ENCODE peak calls at places on chromosomes 11 and 22, in five cellular contexts. P is GM23248, R is H9, J is HCT116, O is PC-3. H is an unnamed sample.
A peak's percentile ranks its signal among the peaks of the same experiment; 100 is the strongest.

GRCh38 chr11:43072911-43073310 is 238.9 kb upstream of the API5 start:
- DNase-seq in O (no peak), J (no peak), P (no peak), R (no peak), H (no peak)

GRCh38 chr22:49310354-49310753 is 517.3 kb downstream of the BRD1 start:
- DNase-seq in R (peak; percentile 12), J (no peak), O (no peak), P (no peak), H (no peak)

GRCh38 chr11:130214861-130215530 is 55.4 kb downstream of the ST14 start:
- DNase-seq in J (no peak), R (no peak), O (no peak), P (no peak), H (no peak)

GRCh38 chr11:114280696-114281095 is 15.5 kb upstream of the NNMT start:
- DNase-seq in P (peak; percentile 92), R (peak; percentile 92), J (peak; percentile 35), O (peak; percentile 93), H (peak; percentile 94)

GRCh38 chr11:134584001-134584561 is 172.0 kb upstream of the B3GAT1 start:
- DNase-seq in P (no peak), J (no peak), R (peak; percentile 11), O (no peak), H (no peak)

GRCh38 chr11:59172345-59173079 is 580 bp downstream of the DTX4 start:
- DNase-seq in P (peak; percentile 42), J (no peak), O (peak; percentile 13), R (peak; percentile 66), H (no peak)

GRCh38 chr11:95143106-95143681 is 53.5 kb downstream of the ENDOD1 start:
- DNase-seq in J (no peak), R (no peak), P (peak; percentile 86), O (no peak), H (peak; percentile 42)

GRCh38 chr11:87039371-87039770 is 1.6 kb downstream of the TMEM135 start:
- DNase-seq in J (no peak), R (no peak), O (no peak), P (peak; percentile 25), H (no peak)

GRCh38 chr22:36232715-36233401 is 6.5 kb downstream of the APOL2 start:
- DNase-seq in P (no peak), J (no peak), O (no peak), R (no peak), H (no peak)

GRCh38 chr11:2212411-2213251 is 41.0 kb upstream of the TH start:
- DNase-seq in O (no peak), R (peak; percentile 23), P (no peak), J (no peak), H (no peak)

GRCh38 chr11:12889243-12889642 is 119.9 kb upstream of the RASSF10 start:
- DNase-seq in J (no peak), P (peak; percentile 94), O (no peak), R (no peak), H (peak; percentile 79)

GRCh38 chr11:105144887-105145286 is 5.3 kb upstream of the CARD18 start:
- DNase-seq in O (peak; percentile 91), R (no peak), J (peak; percentile 13), P (peak; percentile 80), H (peak; percentile 75)

GRCh38 chr22:44622147-44622427 is 79.9 kb upstream of the PRR5 start:
- DNase-seq in R (peak; percentile 46), P (no peak), J (no peak), O (peak; percentile 16), H (no peak)

GRCh38 chr22:46421272-46421671 is 85.8 kb downstream of the TRMU start:
- DNase-seq in J (no peak), P (no peak), R (no peak), O (no peak), H (no peak)

GRCh38 chr11:35239476-35240075 is 100.6 kb downstream of the CD44 start:
- DNase-seq in P (no peak), R (no peak), J (no peak), O (no peak), H (no peak)

GRCh38 chr11:103652013-103652412 is 384.4 kb upstream of the DDI1 start:
- DNase-seq in J (no peak), O (peak; percentile 52), R (no peak), P (peak; percentile 31), H (peak; percentile 23)

GRCh38 chr11:130829801-130830562 is 86.3 kb downstream of the SNX19 start:
- DNase-seq in R (no peak), O (no peak), J (no peak), P (no peak), H (no peak)

GRCh38 chr11:7019500-7020182 is 505 bp downstream of the ZNF214 start:
- DNase-seq in R (peak; percentile 38), O (no peak), P (peak; percentile 63), J (no peak), H (no peak)

GRCh38 chr11:43996318-43996717 is 51.5 kb upstream of the ACCSL start:
- DNase-seq in P (no peak), O (no peak), R (no peak), J (no peak), H (no peak)

GRCh38 chr11:77396911-77397310 is 77.0 kb downstream of the PAK1 start:
- DNase-seq in O (no peak), R (no peak), J (no peak), P (no peak), H (no peak)

GRCh38 chr11:126456783-126457542 is 101.5 kb downstream of the ST3GAL4 start:
- DNase-seq in J (no peak), R (no peak), O (no peak), P (no peak), H (no peak)

GRCh38 chr11:7577883-7578242 is 64.1 kb downstream of the PPFIBP2 start:
- DNase-seq in O (peak; percentile 48), R (peak; percentile 44), J (no peak), P (peak; percentile 66), H (peak; percentile 70)

GRCh38 chr22:28792491-28793383 is 7.6 kb downstream of the XBP1 start:
- DNase-seq in O (no peak), J (no peak), P (no peak), R (no peak), H (no peak)

GRCh38 chr22:46851311-46851710 is 88.9 kb downstream of the TBC1D22A start:
- DNase-seq in O (no peak), R (no peak), J (no peak), P (no peak), H (no peak)

GRCh38 chr11:119578466-119579220 is 150.4 kb downstream of the NECTIN1 start:
- DNase-seq in R (no peak), J (no peak), O (peak; percentile 92), P (no peak), H (no peak)

GRCh38 chr11:117097567-117098268 is 510 bp downstream of the SIK3 start:
- DNase-seq in O (peak; percentile 33), P (peak; percentile 61), J (no peak), R (peak; percentile 49), H (peak; percentile 43)

GRCh38 chr11:61254403-61255025 is 13.5 kb downstream of the PGA5 start:
- DNase-seq in R (peak; percentile 86), O (peak; percentile 79), P (peak; percentile 74), J (peak; percentile 34), H (peak; percentile 61)

GRCh38 chr11:45097721-45098493 is 48.5 kb upstream of the PRDM11 start:
- DNase-seq in J (no peak), O (peak; percentile 49), P (peak; percentile 62), R (peak; percentile 84), H (peak; percentile 72)

GRCh38 chr11:65279713-65280459 is 18.1 kb downstream of the POLA2 start:
- DNase-seq in P (peak; percentile 96), O (peak; percentile 93), R (no peak), J (peak; percentile 96), H (peak; percentile 98)
- H3K4me2 ChIP-seq in P (peak overlapping the region; percentile 74), O (peak overlapping the region; percentile 66), R (no peak overlapping the region), J (peak overlapping the region; percentile 69), H (no peak overlapping the region)

GRCh38 chr11:10388096-10388495 is 67.0 kb upstream of the AMPD3 start:
- DNase-seq in O (peak; percentile 46), R (no peak), P (no peak), J (no peak), H (no peak)
- H3K4me2 ChIP-seq in O (peak overlapping the region; percentile 58), R (no peak overlapping the region), P (peak overlapping the region; percentile 67), J (no peak overlapping the region), H (no peak overlapping the region)

GRCh38 chr22:23159287-23159622 is 14.0 kb downstream of the RAB36 start:
- DNase-seq in O (no peak), P (no peak), J (no peak), R (no peak), H (no peak)

GRCh38 chr22:23158516-23159286 is 13.4 kb downstream of the RAB36 start:
- DNase-seq in O (no peak), R (no peak), P (no peak), J (no peak), H (no peak)

GRCh38 chr22:23155831-23156230 is 10.6 kb downstream of the RAB36 start:
- DNase-seq in O (no peak), P (no peak), R (no peak), J (no peak), H (no peak)

GRCh38 chr22:23156286-23156685 is 11.0 kb downstream of the RAB36 start:
- DNase-seq in J (no peak), R (peak; percentile 70), P (no peak), O (no peak), H (no peak)

DNA sequence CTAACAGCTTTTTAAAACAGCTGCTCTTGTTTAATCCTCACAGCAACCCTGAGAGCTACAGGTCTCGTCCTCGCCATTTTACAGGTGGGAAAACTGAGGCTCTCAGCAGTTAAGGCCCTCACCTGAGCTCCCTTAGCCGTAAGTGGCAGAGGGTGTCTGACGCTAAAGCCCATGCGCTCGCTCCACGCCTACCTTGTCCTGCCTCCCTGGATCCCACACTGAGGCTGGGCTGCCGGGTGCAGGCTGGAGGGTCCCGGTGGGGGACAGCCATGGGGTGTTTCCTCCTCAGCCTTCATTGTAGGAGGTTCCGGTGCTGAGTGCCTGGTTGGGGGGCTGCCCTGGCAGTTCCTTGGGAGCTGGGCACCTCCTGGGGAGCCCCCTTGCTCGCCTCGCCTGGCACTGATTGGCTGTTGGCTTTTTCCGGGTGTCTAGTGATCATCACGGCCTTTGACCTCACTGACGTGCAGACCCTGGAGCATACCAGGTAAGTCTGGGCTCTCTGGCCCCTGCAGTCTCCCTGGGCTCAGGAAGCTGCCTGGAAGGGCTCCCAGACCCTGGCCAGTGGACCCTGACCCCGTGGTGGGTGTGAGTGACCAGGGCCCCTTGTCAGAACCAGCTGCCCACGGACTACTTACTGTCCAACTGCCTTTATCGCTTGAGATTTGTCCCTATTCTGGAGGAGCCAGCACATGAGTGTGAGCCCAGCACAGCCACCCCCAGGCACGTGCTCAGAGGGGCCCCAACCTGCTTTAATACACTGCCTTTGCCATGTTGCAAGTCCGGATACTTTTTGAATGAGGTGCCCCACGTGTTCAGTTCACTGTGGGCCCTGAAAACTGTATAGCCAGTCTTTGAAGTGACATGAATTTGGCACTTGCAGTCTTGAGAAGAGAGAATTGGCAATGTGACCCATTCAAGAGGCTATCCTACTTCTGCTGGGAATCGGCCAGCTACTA is 12.6 kb downstream of the RAB36 start:
- DNase-seq in O (no peak), P (no peak), J (no peak), R (no peak), H (no peak)
- H3K4me2 ChIP-seq in O (no peak overlapping the region), P (no peak overlapping the region), J (no peak overlapping the region), R (no peak overlapping the region), H (no peak overlapping the region)

DNA sequence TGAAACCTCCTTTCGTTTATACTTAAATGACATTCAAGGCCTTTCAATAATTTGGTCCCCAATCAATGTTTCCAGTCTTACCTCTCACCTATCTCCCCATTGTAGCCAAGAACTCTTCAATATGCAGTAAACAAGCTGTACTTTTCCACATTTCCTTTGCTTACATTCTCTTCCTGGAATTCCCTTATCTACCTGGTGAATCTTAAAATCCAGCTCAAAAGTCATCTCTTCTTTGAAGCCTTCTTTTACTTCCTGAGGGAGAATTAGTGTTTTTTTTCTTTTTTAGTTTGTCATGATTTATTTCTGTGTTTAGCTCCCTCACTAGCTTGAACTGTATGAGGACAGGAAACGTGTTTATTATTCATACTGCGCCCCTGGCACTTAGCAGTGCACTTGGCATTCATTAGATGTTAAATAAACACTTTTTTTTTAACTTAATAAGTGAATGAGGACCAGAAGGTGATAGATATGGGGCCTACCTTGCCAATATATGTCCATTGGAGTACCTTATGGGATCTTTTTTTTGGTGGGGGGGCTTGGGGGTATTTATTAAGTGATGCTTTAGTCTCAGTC is 4.9 kb upstream of the PTS start:
- DNase-seq in O (peak; percentile 35), R (no peak), P (no peak), J (no peak), H (no peak)
- H3K4me2 ChIP-seq in O (peak overlapping the region; percentile 2), R (no peak overlapping the region), P (no peak overlapping the region), J (no peak overlapping the region), H (no peak overlapping the region)